ENCODE peak calls at places on chromosome 13, in five cellular contexts. One of them, this sample, is unnamed.

GRCh38 chr13:47672982-47673670 is 327.9 kb downstream of the SUCLA2 start:
- DNase-seq in HCT116: no peak
- DNase-seq in amniotic stem cell: no peak
- DNase-seq in stimulated activated naive CD4-positive, alpha-beta T cell: no peak
- DNase-seq in cardiac muscle cell: no peak
- DNase-seq in this sample: no peak

GRCh38 chr13:98171806-98172569 is 5.1 kb downstream of the RNF113B start:
- DNase-seq in HCT116: no peak
- DNase-seq in amniotic stem cell: no peak
- DNase-seq in stimulated activated naive CD4-positive, alpha-beta T cell: no peak
- DNase-seq in cardiac muscle cell: no peak
- DNase-seq in this sample: no peak

GRCh38 chr13:64723735-64724134 is 2506.4 kb downstream of the PCDH9 start:
- DNase-seq in cardiac muscle cell: peak
- DNase-seq in stimulated activated naive CD4-positive, alpha-beta T cell: no peak
- DNase-seq in HCT116: peak
- DNase-seq in amniotic stem cell: peak
- DNase-seq in this sample: peak

GRCh38 chr13:44305845-44306244 is 67.8 kb upstream of the SERP2 start:
- DNase-seq in amniotic stem cell: no peak
- DNase-seq in stimulated activated naive CD4-positive, alpha-beta T cell: no peak
- DNase-seq in HCT116: no peak
- DNase-seq in cardiac muscle cell: no peak
- DNase-seq in this sample: no peak

GRCh38 chr13:30572859-30573275 is 44.9 kb upstream of the USPL1 start:
- DNase-seq in HCT116: no peak
- DNase-seq in stimulated activated naive CD4-positive, alpha-beta T cell: no peak
- DNase-seq in amniotic stem cell: peak
- DNase-seq in cardiac muscle cell: peak
- DNase-seq in this sample: peak

GRCh38 chr13:94176576-94176975 is 302.9 kb downstream of the DCT start:
- DNase-seq in HCT116: no peak
- DNase-seq in amniotic stem cell: no peak
- DNase-seq in stimulated activated naive CD4-positive, alpha-beta T cell: no peak
- DNase-seq in cardiac muscle cell: no peak
- DNase-seq in this sample: no peak

GRCh38 chr13:108342369-108343289 is 73.1 kb downstream of the TNFSF13B start:
- DNase-seq in HCT116: peak
- DNase-seq in stimulated activated naive CD4-positive, alpha-beta T cell: no peak
- DNase-seq in cardiac muscle cell: peak
- DNase-seq in amniotic stem cell: no peak
- DNase-seq in this sample: peak

GRCh38 chr13:112725346-112726017 is 35.6 kb downstream of the ATP11A start:
- DNase-seq in HCT116: peak
- DNase-seq in stimulated activated naive CD4-positive, alpha-beta T cell: no peak
- DNase-seq in amniotic stem cell: no peak
- DNase-seq in cardiac muscle cell: no peak
- DNase-seq in this sample: no peak

GRCh38 chr13:95457294-95457693 is 95.2 kb upstream of the CLDN10 start:
- DNase-seq in HCT116: no peak
- DNase-seq in cardiac muscle cell: no peak
- DNase-seq in stimulated activated naive CD4-positive, alpha-beta T cell: no peak
- DNase-seq in amniotic stem cell: no peak
- DNase-seq in this sample: no peak

GRCh38 chr13:112601351-112601750 is 13.4 kb upstream of the TUBGCP3 start:
- DNase-seq in amniotic stem cell: no peak
- DNase-seq in HCT116: no peak
- DNase-seq in cardiac muscle cell: no peak
- DNase-seq in stimulated activated naive CD4-positive, alpha-beta T cell: no peak
- DNase-seq in this sample: no peak

GRCh38 chr13:20301391-20302071 is 69.4 kb upstream of the GJB6 start:
- DNase-seq in amniotic stem cell: no peak
- DNase-seq in stimulated activated naive CD4-positive, alpha-beta T cell: no peak
- DNase-seq in HCT116: no peak
- DNase-seq in cardiac muscle cell: no peak
- DNase-seq in this sample: no peak

GRCh38 chr13:106295971-106296370 is 239.5 kb downstream of the EFNB2 start:
- DNase-seq in cardiac muscle cell: no peak
- DNase-seq in stimulated activated naive CD4-positive, alpha-beta T cell: no peak
- DNase-seq in amniotic stem cell: no peak
- DNase-seq in HCT116: no peak
- DNase-seq in this sample: no peak

GRCh38 chr13:69755101-69755500 is 352.5 kb upstream of the ATXN8OS start:
- DNase-seq in amniotic stem cell: no peak
- DNase-seq in stimulated activated naive CD4-positive, alpha-beta T cell: no peak
- DNase-seq in HCT116: no peak
- DNase-seq in cardiac muscle cell: no peak
- DNase-seq in this sample: no peak

GRCh38 chr13:32314968-32315254 is 252 bp downstream of the ZAR1L start:
- DNase-seq in amniotic stem cell: no peak
- DNase-seq in stimulated activated naive CD4-positive, alpha-beta T cell: peak
- DNase-seq in cardiac muscle cell: peak
- DNase-seq in HCT116: peak
- DNase-seq in this sample: peak

GRCh38 chr13:103895835-103896520 is 829.8 kb upstream of the SLC10A2 start:
- DNase-seq in HCT116: no peak
- DNase-seq in cardiac muscle cell: no peak
- DNase-seq in stimulated activated naive CD4-positive, alpha-beta T cell: no peak
- DNase-seq in amniotic stem cell: no peak
- DNase-seq in this sample: no peak

This sample was measured in RKO.